ENCODE peak calls at places on chromosomes 5 and 9, in ten cellular contexts. One of them, this sample, is unnamed.

GRCh38 chr5:149011084-149011483 is 51.8 kb downstream of the SH3TC2 start:
- DNase-seq in left ventricle myocardium inferior: no peak
- DNase-seq in IMR-90: peak
- DNase-seq in CD8-positive, alpha-beta T cell: no peak
- DNase-seq in fibroblast of pulmonary artery: no peak
- DNase-seq in mucosa of descending colon: no peak
- DNase-seq in A673: no peak
- DNase-seq in fibroblast of mammary gland: no peak
- DNase-seq in AG04450: no peak
- DNase-seq in ovary: no peak
- DNase-seq in this sample: no peak

GRCh38 chr9:16640649-16641048 is 229.8 kb downstream of the BNC2 start:
- DNase-seq in left ventricle myocardium inferior: no peak
- DNase-seq in IMR-90: no peak
- DNase-seq in CD8-positive, alpha-beta T cell: no peak
- DNase-seq in fibroblast of pulmonary artery: peak
- DNase-seq in mucosa of descending colon: no peak
- DNase-seq in A673: no peak
- DNase-seq in fibroblast of mammary gland: no peak
- DNase-seq in AG04450: no peak
- DNase-seq in ovary: no peak
- DNase-seq in this sample: no peak

GRCh38 chr5:128197911-128198522 is 114.5 kb downstream of the SLC12A2 start:
- DNase-seq in left ventricle myocardium inferior: no peak
- DNase-seq in IMR-90: no peak
- DNase-seq in CD8-positive, alpha-beta T cell: no peak
- DNase-seq in fibroblast of pulmonary artery: no peak
- DNase-seq in mucosa of descending colon: no peak
- DNase-seq in A673: no peak
- DNase-seq in fibroblast of mammary gland: no peak
- DNase-seq in AG04450: no peak
- DNase-seq in ovary: no peak
- DNase-seq in this sample: no peak

GRCh38 chr9:137422668-137423000 is 328 bp downstream of the EXD3 start:
- DNase-seq in left ventricle myocardium inferior: peak
- DNase-seq in IMR-90: no peak
- DNase-seq in CD8-positive, alpha-beta T cell: no peak
- DNase-seq in fibroblast of pulmonary artery: no peak
- DNase-seq in mucosa of descending colon: peak
- DNase-seq in A673: peak
- DNase-seq in fibroblast of mammary gland: no peak
- DNase-seq in AG04450: no peak
- DNase-seq in ovary: no peak
- DNase-seq in this sample: no peak

GRCh38 chr9:32502459-32502858 is 23.5 kb downstream of the RIGI start:
- DNase-seq in left ventricle myocardium inferior: no peak
- DNase-seq in IMR-90: peak
- DNase-seq in CD8-positive, alpha-beta T cell: no peak
- DNase-seq in fibroblast of pulmonary artery: peak
- DNase-seq in mucosa of descending colon: no peak
- DNase-seq in A673: peak
- DNase-seq in fibroblast of mammary gland: peak
- DNase-seq in AG04450: no peak
- DNase-seq in ovary: no peak
- DNase-seq in this sample: peak

GRCh38 chr9:125099816-125100215 is 43.5 kb downstream of the SCAI start:
- DNase-seq in left ventricle myocardium inferior: no peak
- DNase-seq in IMR-90: no peak
- DNase-seq in CD8-positive, alpha-beta T cell: no peak
- DNase-seq in fibroblast of pulmonary artery: no peak
- DNase-seq in mucosa of descending colon: no peak
- DNase-seq in A673: no peak
- DNase-seq in fibroblast of mammary gland: no peak
- DNase-seq in AG04450: no peak
- DNase-seq in ovary: no peak
- DNase-seq in this sample: no peak

GRCh38 chr9:115118471-115119156 is 657 bp upstream of the TNC start:
- DNase-seq in left ventricle myocardium inferior: peak
- DNase-seq in IMR-90: peak
- DNase-seq in CD8-positive, alpha-beta T cell: no peak
- DNase-seq in fibroblast of pulmonary artery: peak
- DNase-seq in mucosa of descending colon: no peak
- DNase-seq in A673: peak
- DNase-seq in fibroblast of mammary gland: peak
- DNase-seq in AG04450: peak
- DNase-seq in ovary: no peak
- DNase-seq in this sample: peak

GRCh38 chr9:135306699-135307098 is 172.9 kb upstream of the PPP1R26 start:
- DNase-seq in left ventricle myocardium inferior: no peak
- DNase-seq in IMR-90: no peak
- DNase-seq in CD8-positive, alpha-beta T cell: peak
- DNase-seq in fibroblast of pulmonary artery: no peak
- DNase-seq in mucosa of descending colon: no peak
- DNase-seq in A673: no peak
- DNase-seq in fibroblast of mammary gland: no peak
- DNase-seq in AG04450: no peak
- DNase-seq in ovary: no peak
- DNase-seq in this sample: no peak

GRCh38 chr9:126617003-126617739 is 3.4 kb downstream of the LMX1B start:
- DNase-seq in left ventricle myocardium inferior: no peak
- DNase-seq in IMR-90: no peak
- DNase-seq in CD8-positive, alpha-beta T cell: no peak
- DNase-seq in fibroblast of pulmonary artery: no peak
- DNase-seq in mucosa of descending colon: no peak
- DNase-seq in A673: no peak
- DNase-seq in fibroblast of mammary gland: no peak
- DNase-seq in AG04450: no peak
- DNase-seq in ovary: no peak
- DNase-seq in this sample: no peak

GRCh38 chr5:16931334-16932110 is 4.6 kb downstream of the MYO10 start:
- DNase-seq in left ventricle myocardium inferior: no peak
- DNase-seq in IMR-90: no peak
- DNase-seq in CD8-positive, alpha-beta T cell: no peak
- DNase-seq in fibroblast of pulmonary artery: no peak
- DNase-seq in mucosa of descending colon: peak
- DNase-seq in A673: no peak
- DNase-seq in fibroblast of mammary gland: peak
- DNase-seq in AG04450: no peak
- DNase-seq in ovary: no peak
- DNase-seq in this sample: no peak

GRCh38 chr9:83477571-83477970 is 60.6 kb downstream of the FRMD3 start:
- DNase-seq in left ventricle myocardium inferior: no peak
- DNase-seq in IMR-90: no peak
- DNase-seq in CD8-positive, alpha-beta T cell: no peak
- DNase-seq in fibroblast of pulmonary artery: no peak
- DNase-seq in mucosa of descending colon: no peak
- DNase-seq in A673: peak
- DNase-seq in fibroblast of mammary gland: peak
- DNase-seq in AG04450: no peak
- DNase-seq in ovary: no peak
- DNase-seq in this sample: no peak

GRCh38 chr9:93077367-93077766 is 18.6 kb upstream of the CARD19 start:
- DNase-seq in left ventricle myocardium inferior: no peak
- DNase-seq in IMR-90: no peak
- DNase-seq in CD8-positive, alpha-beta T cell: no peak
- DNase-seq in fibroblast of pulmonary artery: no peak
- DNase-seq in mucosa of descending colon: no peak
- DNase-seq in A673: no peak
- DNase-seq in fibroblast of mammary gland: no peak
- DNase-seq in AG04450: no peak
- DNase-seq in ovary: no peak
- DNase-seq in this sample: no peak

DNA sequence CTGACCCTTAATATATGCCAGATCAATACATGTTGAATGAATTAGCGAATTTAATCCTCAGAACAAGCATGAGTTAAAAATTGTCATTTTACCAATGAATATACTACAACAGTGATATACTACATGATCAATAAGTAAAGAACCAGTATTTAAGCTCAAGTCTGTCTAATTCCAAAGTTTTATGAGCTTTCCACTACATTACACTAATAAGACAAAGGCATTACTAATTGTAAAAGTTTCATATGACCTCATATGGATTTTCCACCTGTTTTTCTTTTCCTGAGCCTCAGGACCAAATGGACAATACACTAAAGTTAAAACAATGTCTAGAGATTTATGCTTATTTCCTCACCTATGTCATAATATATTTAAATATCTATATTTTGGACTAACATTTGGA is 80.8 kb downstream of the OXCT1 start:
- DNase-seq in left ventricle myocardium inferior: no peak
- DNase-seq in IMR-90: no peak
- DNase-seq in CD8-positive, alpha-beta T cell: no peak
- DNase-seq in fibroblast of pulmonary artery: no peak
- DNase-seq in mucosa of descending colon: no peak
- DNase-seq in A673: no peak
- DNase-seq in fibroblast of mammary gland: no peak
- DNase-seq in AG04450: no peak
- DNase-seq in ovary: no peak
- DNase-seq in this sample: no peak
- H3K4me3 ChIP-seq in left ventricle myocardium inferior: no peak
- H3K4me3 ChIP-seq in IMR-90: no peak
- H3K4me3 ChIP-seq in CD8-positive, alpha-beta T cell: no peak
- H3K4me3 ChIP-seq in fibroblast of pulmonary artery: no peak
- H3K4me3 ChIP-seq in mucosa of descending colon: no peak
- H3K4me3 ChIP-seq in A673: no peak
- H3K4me3 ChIP-seq in fibroblast of mammary gland: no peak
- H3K4me3 ChIP-seq in AG04450: no peak
- H3K4me3 ChIP-seq in ovary: no peak
- H3K4me3 ChIP-seq in this sample: no peak

DNA sequence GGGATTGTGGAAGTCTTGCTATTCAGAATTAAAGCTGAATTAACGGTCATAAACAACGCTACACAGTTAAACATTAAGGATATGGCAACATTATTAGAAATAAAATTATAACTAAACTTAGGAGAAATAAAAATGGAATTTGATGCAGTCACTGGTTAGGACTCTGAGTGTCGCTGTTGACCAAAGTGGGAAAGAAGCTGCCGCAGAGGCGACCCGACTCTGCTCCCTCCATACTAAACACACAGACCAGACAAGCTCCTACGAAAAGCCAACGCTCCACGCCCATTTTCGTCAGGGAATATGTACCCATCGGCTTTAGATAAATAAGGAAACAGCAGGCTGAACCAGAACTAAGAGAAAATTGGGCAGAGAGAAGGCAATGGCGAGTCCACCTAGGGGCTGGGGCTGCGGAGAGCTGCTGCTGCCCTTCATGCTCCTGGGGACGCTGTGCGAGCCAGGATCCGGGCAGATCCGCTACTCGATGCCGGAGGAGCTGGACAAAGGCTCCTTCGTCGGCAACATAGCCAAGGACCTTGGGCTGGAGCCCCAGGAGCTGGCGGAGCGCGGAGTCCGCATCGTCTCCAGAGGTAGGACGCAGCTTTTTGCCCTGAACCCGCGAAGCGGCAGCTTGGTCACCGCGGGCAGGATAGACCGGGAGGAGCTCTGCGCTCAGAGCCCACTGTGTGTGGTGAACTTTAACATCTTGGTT is at the start of gene PCDHGA5:
- DNase-seq in left ventricle myocardium inferior: no peak
- DNase-seq in IMR-90: peak
- DNase-seq in CD8-positive, alpha-beta T cell: no peak
- DNase-seq in fibroblast of pulmonary artery: peak
- DNase-seq in mucosa of descending colon: no peak
- DNase-seq in A673: no peak
- DNase-seq in fibroblast of mammary gland: peak
- DNase-seq in AG04450: no peak
- DNase-seq in ovary: no peak
- DNase-seq in this sample: no peak
- TF ChIP-seq CTCF in left ventricle myocardium inferior: peak
- TF ChIP-seq CTCF in IMR-90: peak
- TF ChIP-seq CTCF in CD8-positive, alpha-beta T cell: no peak
- TF ChIP-seq CTCF in fibroblast of pulmonary artery: peak
- TF ChIP-seq CTCF in mucosa of descending colon: no peak
- TF ChIP-seq CTCF in A673: peak
- TF ChIP-seq CTCF in fibroblast of mammary gland: peak
- TF ChIP-seq CTCF in AG04450: peak
- TF ChIP-seq CTCF in ovary: no peak
- TF ChIP-seq CTCF in this sample: no peak

DNA sequence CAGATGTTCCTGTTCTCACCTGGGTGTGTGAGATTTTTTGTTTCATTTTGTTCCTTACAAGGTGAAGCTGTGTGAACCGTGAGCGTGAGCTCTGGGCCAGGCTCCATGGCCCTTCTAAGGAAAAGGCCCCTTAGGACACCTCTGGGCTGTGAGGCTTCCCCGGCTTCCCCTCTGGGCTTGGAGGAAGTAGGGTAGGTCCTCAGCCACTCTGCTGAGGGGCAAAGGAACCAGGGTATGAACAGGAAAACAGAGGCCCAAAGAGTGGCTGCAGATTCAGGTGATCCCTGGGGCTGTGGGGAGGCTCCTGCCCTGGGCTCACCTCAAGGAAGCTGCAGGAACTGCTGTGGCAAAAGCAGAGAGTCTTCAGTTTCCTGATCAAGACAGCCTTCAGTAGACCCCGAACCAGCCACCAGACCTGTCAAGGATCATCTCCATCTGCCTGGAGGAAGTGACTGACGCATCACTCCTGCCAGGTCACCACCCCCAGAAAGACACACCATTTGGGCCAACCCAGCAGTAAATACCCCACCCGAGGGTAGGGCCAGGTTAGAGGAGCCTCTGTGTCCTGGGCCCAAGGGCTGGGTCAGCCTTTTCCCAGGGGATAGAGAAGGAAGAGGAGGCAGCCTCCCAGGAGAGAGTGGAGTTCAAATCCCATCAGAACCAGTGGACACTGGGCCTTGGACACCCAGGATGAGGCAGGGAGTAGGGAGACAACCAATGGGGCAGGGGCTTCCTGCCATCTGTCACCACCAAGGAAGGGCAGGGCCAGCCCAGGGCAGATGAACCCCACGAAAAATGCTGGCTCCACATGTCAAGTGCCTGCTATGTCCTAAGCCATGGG is 5.7 kb upstream of the ST6GALNAC6 start:
- DNase-seq in left ventricle myocardium inferior: no peak
- DNase-seq in IMR-90: no peak
- DNase-seq in CD8-positive, alpha-beta T cell: peak
- DNase-seq in fibroblast of pulmonary artery: no peak
- DNase-seq in mucosa of descending colon: peak
- DNase-seq in A673: no peak
- DNase-seq in fibroblast of mammary gland: no peak
- DNase-seq in AG04450: no peak
- DNase-seq in ovary: no peak
- DNase-seq in this sample: no peak
- H3K4me3 ChIP-seq in left ventricle myocardium inferior: no peak
- H3K4me3 ChIP-seq in IMR-90: no peak
- H3K4me3 ChIP-seq in CD8-positive, alpha-beta T cell: peak
- H3K4me3 ChIP-seq in fibroblast of pulmonary artery: no peak
- H3K4me3 ChIP-seq in mucosa of descending colon: no peak
- H3K4me3 ChIP-seq in A673: no peak
- H3K4me3 ChIP-seq in fibroblast of mammary gland: no peak
- H3K4me3 ChIP-seq in AG04450: no peak
- H3K4me3 ChIP-seq in ovary: no peak
- H3K4me3 ChIP-seq in this sample: no peak

DNA sequence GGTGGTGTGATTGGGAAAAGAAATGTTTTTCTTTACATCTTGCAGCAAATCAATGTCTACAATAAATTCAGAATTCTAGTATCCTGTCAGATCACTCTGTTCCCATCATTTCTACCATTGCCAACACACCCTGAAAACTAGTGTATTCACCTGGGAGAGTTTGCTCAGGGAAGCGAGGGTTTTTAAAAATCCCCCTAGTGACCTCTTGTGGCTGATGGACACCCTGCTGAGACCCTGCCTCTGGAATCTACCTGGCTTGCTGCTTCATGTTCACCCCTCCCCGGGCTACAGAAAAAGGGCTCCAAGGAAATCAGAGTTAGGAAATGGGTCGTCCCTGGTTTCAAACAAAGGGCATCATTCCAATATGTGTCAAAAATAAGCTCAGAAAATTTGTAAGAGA is 21.4 kb upstream of the ALDOB start:
- DNase-seq in left ventricle myocardium inferior: no peak
- DNase-seq in IMR-90: no peak
- DNase-seq in CD8-positive, alpha-beta T cell: no peak
- DNase-seq in fibroblast of pulmonary artery: no peak
- DNase-seq in mucosa of descending colon: no peak
- DNase-seq in A673: no peak
- DNase-seq in fibroblast of mammary gland: no peak
- DNase-seq in AG04450: no peak
- DNase-seq in ovary: no peak
- DNase-seq in this sample: no peak
- TF ChIP-seq CTCF in left ventricle myocardium inferior: peak
- TF ChIP-seq CTCF in IMR-90: no peak
- TF ChIP-seq CTCF in CD8-positive, alpha-beta T cell: no peak
- TF ChIP-seq CTCF in fibroblast of pulmonary artery: no peak
- TF ChIP-seq CTCF in mucosa of descending colon: no peak
- TF ChIP-seq CTCF in A673: peak
- TF ChIP-seq CTCF in fibroblast of mammary gland: peak
- TF ChIP-seq CTCF in AG04450: no peak
- TF ChIP-seq CTCF in ovary: no peak
- TF ChIP-seq CTCF in this sample: no peak

This sample was measured in HFF-Myc.